ENCODE peak calls at places on chromosome 12, in five cellular contexts. R is mesendoderm, B is IMR-90, D is K562, E is NT2/D1. L is an unnamed sample.

GRCh38 chr12:67086116-67086515 is 183.0 kb upstream of the CAND1 start:
- DNase-seq in R (no peak), B (no peak), D (no peak), E (no peak), L (no peak)

GRCh38 chr12:131012279-131013069 is 58.8 kb downstream of the ADGRD1 start:
- DNase-seq in R (peak), B (no peak), D (no peak), E (no peak), L (no peak)

GRCh38 chr12:109759595-109759994 is 46.0 kb downstream of the FAM222A start:
- DNase-seq in R (no peak), B (no peak), D (no peak), E (no peak), L (no peak)

GRCh38 chr12:125089083-125089482 is 23.8 kb downstream of the AACS start:
- DNase-seq in R (peak), B (no peak), D (peak), E (no peak), L (no peak)

GRCh38 chr12:117680311-117680710 is 288.5 kb downstream of the KSR2 start:
- DNase-seq in R (peak), B (no peak), D (no peak), E (no peak), L (no peak)

GRCh38 chr12:67624355-67624754 is 24.2 kb upstream of the DYRK2 start:
- DNase-seq in R (no peak), B (no peak), D (no peak), E (no peak), L (no peak)

GRCh38 chr12:113198286-113198685 is 12.8 kb downstream of the RITA1 start:
- DNase-seq in R (no peak), B (no peak), D (peak), E (no peak), L (no peak)

GRCh38 chr12:44154128-44154527 is 318.2 kb downstream of the TMEM117 start:
- DNase-seq in R (no peak), B (peak), D (no peak), E (no peak), L (no peak)

GRCh38 chr12:87967871-87968270 is 61.3 kb downstream of the C12orf50 start:
- DNase-seq in R (no peak), B (no peak), D (no peak), E (no peak), L (no peak)

GRCh38 chr12:84911331-84912190 is 1.0 kb downstream of the SLC6A15 start:
- DNase-seq in R (peak), B (peak), D (no peak), E (peak), L (no peak)

GRCh38 chr12:110689601-110690430 is 901 bp upstream of the HVCN1 start:
- DNase-seq in R (peak), B (no peak), D (peak), E (no peak), L (no peak)

GRCh38 chr12:123404581-123404980 is 20.6 kb downstream of the KMT5A start:
- DNase-seq in R (no peak), B (no peak), D (no peak), E (no peak), L (no peak)

GRCh38 chr12:69415471-69416275 is 54.5 kb upstream of the FRS2 start:
- DNase-seq in R (peak), B (peak), D (no peak), E (peak), L (peak)

GRCh38 chr12:60494249-60494648 is 898.4 kb downstream of the SLC16A7 start:
- DNase-seq in R (peak), B (peak), D (no peak), E (peak), L (peak)

GRCh38 chr12:69117566-69118266 is 121.7 kb upstream of the CPSF6 start:
- DNase-seq in R (no peak), B (no peak), D (no peak), E (no peak), L (no peak)

GRCh38 chr12:103093499-103094106 is 136.1 kb downstream of the ASCL1 start:
- DNase-seq in R (peak), B (no peak), D (no peak), E (peak), L (no peak)

GRCh38 chr12:119936705-119937323 is 52.2 kb upstream of the BICDL1 start:
- DNase-seq in R (no peak), B (no peak), D (no peak), E (no peak), L (no peak)

GRCh38 chr12:67925077-67925476 is 64.2 kb upstream of the IFNG-AS1 start:
- DNase-seq in R (no peak), B (no peak), D (no peak), E (no peak), L (no peak)

GRCh38 chr12:24066865-24067264 is 117.4 kb upstream of the SOX5 start:
- DNase-seq in R (no peak), B (peak), D (no peak), E (no peak), L (no peak)

GRCh38 chr12:26630546-26631027 is 202.4 kb downstream of the ITPR2 start:
- DNase-seq in R (no peak), B (peak), D (no peak), E (no peak), L (no peak)

GRCh38 chr12:26636710-26637328 is 196.2 kb downstream of the ITPR2 start:
- DNase-seq in R (peak), B (peak), D (no peak), E (no peak), L (no peak)

GRCh38 chr12:26632746-26633145 is 200.2 kb downstream of the ITPR2 start:
- DNase-seq in R (no peak), B (no peak), D (no peak), E (no peak), L (no peak)

GRCh38 chr12:26631846-26632245 is 201.1 kb downstream of the ITPR2 start:
- DNase-seq in R (no peak), B (peak), D (no peak), E (no peak), L (no peak)

GRCh38 chr12:26633591-26634210 is 199.3 kb downstream of the ITPR2 start:
- DNase-seq in R (peak), B (peak), D (no peak), E (no peak), L (no peak)
- H3K9ac ChIP-seq in R (no peak), B (no peak), D (no peak), E (no peak), L (no peak)

DNA sequence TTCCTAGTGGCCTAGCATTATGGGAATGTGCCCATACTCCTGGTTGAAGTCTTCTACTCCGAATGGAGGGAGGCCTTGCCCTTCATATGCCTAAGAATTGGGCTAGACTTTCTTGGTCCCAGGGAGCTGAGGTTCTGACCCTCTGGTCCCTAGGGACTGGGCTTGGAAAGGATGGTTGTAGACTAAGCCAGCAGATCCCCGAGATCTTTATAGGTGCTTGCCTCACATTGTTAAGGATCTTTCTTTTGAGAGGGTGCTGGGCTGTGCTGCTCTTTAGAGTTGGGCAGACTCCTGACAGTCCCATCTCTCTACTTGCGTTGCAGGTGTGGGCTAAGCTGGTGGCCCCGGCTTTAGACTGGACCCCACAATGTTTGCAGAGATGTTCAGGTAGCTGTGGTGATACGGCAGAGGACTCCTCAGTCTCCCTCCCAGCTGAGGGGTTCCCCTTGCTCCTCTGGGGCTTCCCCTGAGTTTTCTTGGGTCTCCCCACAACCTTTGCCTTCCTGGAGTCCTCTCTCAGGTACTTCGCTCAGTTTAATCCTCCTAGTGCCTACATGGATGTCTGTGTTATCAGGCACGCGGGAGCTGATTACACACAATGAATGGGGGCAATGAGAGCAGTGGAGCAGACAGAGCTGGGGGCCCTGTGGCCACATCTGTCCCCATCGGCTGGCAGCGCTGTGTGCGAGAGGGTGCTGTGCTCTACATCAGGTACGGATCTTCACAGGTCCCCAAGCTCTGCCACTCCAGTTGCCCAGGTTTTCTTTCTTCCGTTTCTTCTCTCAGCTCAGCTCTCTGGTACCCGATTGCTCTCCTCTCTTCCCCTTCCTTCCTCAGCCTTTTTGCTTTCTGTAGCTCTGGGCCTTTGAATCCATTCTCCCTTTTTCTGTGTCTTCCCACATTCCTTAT is 1.3 kb downstream of the MBD6 start:
- DNase-seq in R (no peak), B (no peak), D (no peak), E (no peak), L (no peak)
- H3K9ac ChIP-seq in R (peak), B (peak), D (peak), E (peak), L (peak)

GRCh38 chr12:70638639-70639349 is 1.6 kb upstream of the PTPRB start:
- DNase-seq in R (no peak), B (no peak), D (no peak), E (no peak), L (no peak)

GRCh38 chr12:70639535-70639934 is 2.3 kb upstream of the PTPRB start:
- DNase-seq in R (no peak), B (no peak), D (no peak), E (no peak), L (no peak)

GRCh38 chr12:70637686-70638085 is 457 bp upstream of the PTPRB start:
- DNase-seq in R (no peak), B (no peak), D (no peak), E (no peak), L (no peak)

GRCh38 chr12:70635713-70636112 is 1.5 kb downstream of the PTPRB start:
- DNase-seq in R (no peak), B (no peak), D (no peak), E (no peak), L (no peak)

GRCh38 chr12:70637286-70637685 is at the start of gene PTPRB:
- DNase-seq in R (no peak), B (no peak), D (no peak), E (no peak), L (no peak)
- H3K9ac ChIP-seq in R (no peak), B (no peak), D (no peak), E (no peak), L (no peak)

DNA sequence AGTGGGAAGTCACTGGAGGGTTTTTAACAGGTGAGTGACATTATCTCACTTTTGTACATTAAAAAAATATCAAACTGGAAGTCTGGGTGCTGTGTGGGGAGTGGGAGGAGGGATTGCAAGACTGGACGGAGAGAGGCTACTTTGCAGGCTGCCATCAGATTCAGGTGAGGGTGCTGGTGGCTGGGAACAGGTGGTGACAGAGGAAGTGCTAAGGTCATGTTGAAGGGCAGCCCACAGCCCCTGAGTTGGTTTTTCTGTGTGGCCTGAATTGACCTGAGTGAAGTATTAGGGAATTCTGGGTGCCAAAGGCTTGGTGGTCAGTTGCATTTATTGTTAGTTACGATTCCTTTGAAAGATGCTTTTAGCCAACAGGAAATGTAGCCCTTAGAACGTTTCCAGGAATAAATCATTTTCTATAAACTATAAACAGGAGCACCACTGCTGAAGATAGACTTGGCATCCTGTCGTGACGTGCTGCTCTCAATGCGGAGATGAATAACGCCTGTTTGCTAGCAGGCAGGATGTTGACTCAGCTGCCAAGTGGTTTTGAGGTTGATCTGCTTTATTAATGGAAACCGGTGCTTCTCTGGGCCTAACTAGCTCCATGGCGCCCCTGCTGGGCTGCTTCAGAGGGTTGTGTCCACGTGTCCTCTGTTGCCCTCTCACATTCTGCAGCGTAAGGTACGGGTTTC is 707.5 kb upstream of the TMEM132C start:
- DNase-seq in R (peak), B (peak), D (peak), E (peak), L (no peak)
- H3K9ac ChIP-seq in R (no peak), B (no peak), D (no peak), E (no peak), L (no peak)

GRCh38 chr12:2267624-2268477 is 215.1 kb downstream of the CACNA1C start:
- DNase-seq in R (peak), B (peak), D (no peak), E (no peak), L (no peak)
- H3K9ac ChIP-seq in R (no peak), B (peak), D (no peak), E (no peak), L (no peak)

DNA sequence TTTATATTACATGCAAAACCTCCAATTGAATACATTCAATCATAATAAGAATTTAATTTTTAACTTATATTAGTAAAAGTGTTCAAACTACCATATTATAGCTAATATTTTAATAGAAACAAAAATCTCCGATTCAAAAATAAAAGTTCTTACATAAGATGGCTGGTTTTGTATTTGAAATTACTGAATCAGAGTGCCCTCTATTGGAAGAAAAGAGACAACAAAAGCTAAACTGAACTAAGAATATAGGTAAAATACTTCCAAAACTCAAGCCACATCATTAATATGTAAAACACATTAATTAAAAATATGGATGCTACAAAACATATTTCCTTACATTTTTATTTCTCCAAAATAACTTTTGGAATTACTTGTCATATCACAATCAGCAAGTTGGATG is 120.3 kb downstream of the GARIN6 start:
- DNase-seq in R (peak), B (peak), D (no peak), E (no peak), L (peak)
- H3K9ac ChIP-seq in R (no peak), B (no peak), D (no peak), E (no peak), L (no peak)